ENCODE peak calls at places on chromosome 19, in four cellular contexts. I is stimulated activated CD8-positive, alpha-beta memory T cell treated with anti-CD3 and anti-CD28 coated beads, Interleukin-15, amount 100 ng/mL, for 1 hour; T is fibroblast of mammary gland; C is stimulated activated CD4-positive, alpha-beta T cell treated with anti-CD3 and anti-CD28 coated beads, Interleukin-4, amount 100 ng/mL, for 48 hours. P is an unnamed sample.

GRCh38 chr19:49851456-49852259 is 699 bp downstream of the PTOV1 start:
- DNase-seq in T (no peak), I (no peak), C (no peak), P (peak; percentile 40)

GRCh38 chr19:48413879-48414623 is 20.6 kb downstream of the GRIN2D start:
- DNase-seq in I (no peak), C (no peak), T (no peak), P (no peak)

GRCh38 chr19:45640849-45641273 is 1.7 kb upstream of the EML2 start:
- DNase-seq in T (no peak), C (peak; percentile 64), I (no peak), P (no peak)

GRCh38 chr19:39363909-39364457 is 21.8 kb downstream of the SAMD4B start:
- DNase-seq in I (no peak), T (peak; percentile 78), C (no peak), P (no peak)

GRCh38 chr19:35135389-35135909 is 590 bp upstream of the LGI4 start:
- DNase-seq in C (peak; percentile 71), T (peak; percentile 61), I (no peak), P (peak; percentile 87)

GRCh38 chr19:30103981-30104380 is 161.9 kb downstream of the URI1 start:
- DNase-seq in C (no peak), T (no peak), I (no peak), P (no peak)

GRCh38 chr19:47523473-47523872 is 8.6 kb upstream of the NAPA start:
- DNase-seq in T (no peak), C (no peak), I (no peak), P (no peak)

GRCh38 chr19:12774588-12775555 is at the start of gene HOOK2:
- DNase-seq in T (no peak), I (no peak), C (no peak), P (peak; percentile 71)

GRCh38 chr19:45899253-45899652 is 3.2 kb downstream of the MYPOP start:
- DNase-seq in I (no peak), T (no peak), C (no peak), P (no peak)

GRCh38 chr19:45615795-45616708 is 14.0 kb upstream of the GPR4 start:
- DNase-seq in I (peak; percentile 45), T (peak; percentile 89), C (peak; percentile 94), P (peak; percentile 86)

GRCh38 chr19:5186293-5187050 is 154.1 kb downstream of the PTPRS start:
- DNase-seq in C (no peak), I (no peak), T (peak; percentile 88), P (no peak)

GRCh38 chr19:370641-371330 is 26.2 kb upstream of the MIER2 start:
- DNase-seq in C (no peak), I (no peak), T (no peak), P (no peak)

GRCh38 chr19:4539169-4539696 is 603 bp downstream of the LRG1 start:
- DNase-seq in T (no peak), I (no peak), C (no peak), P (no peak)

GRCh38 chr19:58572818-58573657 is at the start of gene MZF1:
- DNase-seq in C (peak; percentile 98), T (peak; percentile 100), I (peak; percentile 100), P (peak; percentile 99)

GRCh38 chr19:52248256-52248655 is 21.1 kb upstream of the ZNF766 start:
- DNase-seq in T (peak; percentile 49), C (peak; percentile 54), I (peak; percentile 48), P (peak; percentile 24)

GRCh38 chr19:29752450-29753025 is 37.5 kb upstream of the C19orf12 start:
- DNase-seq in I (no peak), C (no peak), T (no peak), P (no peak)

GRCh38 chr19:10104665-10105221 is 1.4 kb upstream of the PPAN start:
- DNase-seq in I (no peak), C (no peak), T (no peak), P (no peak)

GRCh38 chr19:47436712-47437401 is 17.5 kb upstream of the MEIS3 start:
- DNase-seq in C (peak; percentile 91), I (peak; percentile 85), T (peak; percentile 61), P (peak; percentile 82)

GRCh38 chr19:27774337-27774736 is 1438.6 kb downstream of the UQCRFS1 start:
- DNase-seq in T (no peak), C (no peak), I (no peak), P (no peak)

GRCh38 chr19:5960005-5961001 is 17.6 kb downstream of the RANBP3 start:
- DNase-seq in T (no peak), C (no peak), I (no peak), P (no peak)

GRCh38 chr19:54587026-54587425 is 6.4 kb upstream of the LILRA1 start:
- DNase-seq in I (no peak), C (no peak), T (no peak), P (no peak)

GRCh38 chr19:5407356-5407755 is 47.9 kb upstream of the ZNRF4 start:
- DNase-seq in C (no peak), T (peak; percentile 47), I (no peak), P (no peak)

GRCh38 chr19:49442354-49442753 is 1.0 kb upstream of the SLC17A7 start:
- DNase-seq in C (no peak), T (no peak), I (no peak), P (peak; percentile 65)

GRCh38 chr19:58538257-58539168 is 5.4 kb upstream of the TRIM28 start:
- DNase-seq in T (no peak), C (peak; percentile 40), I (no peak), P (no peak)

GRCh38 chr19:47369923-47370625 is 21.0 kb downstream of the DHX34 start:
- DNase-seq in I (no peak), T (peak; percentile 81), C (no peak), P (no peak)

GRCh38 chr19:40229926-40230417 is 3.5 kb upstream of the CCNP start:
- DNase-seq in I (no peak), T (no peak), C (no peak), P (no peak)

GRCh38 chr19:15291089-15291488 is 41.2 kb downstream of the BRD4 start:
- DNase-seq in C (no peak), T (peak; percentile 78), I (no peak), P (no peak)

GRCh38 chr19:45958320-45958719 is 15.3 kb downstream of the NOVA2 start:
- DNase-seq in I (no peak), T (no peak), C (no peak), P (no peak)

GRCh38 chr19:39021063-39021462 is 11.3 kb downstream of the FBXO27 start:
- DNase-seq in T (no peak), I (no peak), C (no peak), P (no peak)

GRCh38 chr19:3389876-3390361 is 23.5 kb downstream of the NFIC start:
- DNase-seq in C (no peak), T (peak; percentile 69), I (no peak), P (no peak)

P was measured in uterus.